ENCODE peak calls at places on chromosome X, in seven cellular contexts. One of them, this sample, is unnamed.

GRCh38 chrX:116272328-116272727 is 101.8 kb downstream of the AGTR2 start:
- DNase-seq in OCI-LY7: no peak
- DNase-seq in Peyer's patch: no peak
- DNase-seq in transverse colon: peak; percentile 15
- DNase-seq in aorta: no peak
- DNase-seq in CD8-positive, alpha-beta memory T cell: no peak
- DNase-seq in IMR-90: peak; percentile 69
- DNase-seq in this sample: no peak

GRCh38 chrX:119488749-119489148 is 20.5 kb downstream of the SLC25A5 start:
- DNase-seq in OCI-LY7: peak; percentile 45
- DNase-seq in Peyer's patch: peak; percentile 60
- DNase-seq in transverse colon: peak; percentile 73
- DNase-seq in aorta: peak; percentile 76
- DNase-seq in CD8-positive, alpha-beta memory T cell: peak; percentile 32
- DNase-seq in IMR-90: peak; percentile 51
- DNase-seq in this sample: no peak

GRCh38 chrX:149275836-149276235 is 229.3 kb downstream of the IDS start:
- DNase-seq in OCI-LY7: no peak
- DNase-seq in Peyer's patch: no peak
- DNase-seq in transverse colon: no peak
- DNase-seq in aorta: no peak
- DNase-seq in CD8-positive, alpha-beta memory T cell: no peak
- DNase-seq in IMR-90: no peak
- DNase-seq in this sample: no peak

GRCh38 chrX:9349572-9350259 is 115.1 kb upstream of the TBL1X start:
- DNase-seq in OCI-LY7: no peak
- DNase-seq in Peyer's patch: no peak
- DNase-seq in transverse colon: no peak
- DNase-seq in aorta: no peak
- DNase-seq in CD8-positive, alpha-beta memory T cell: no peak
- DNase-seq in IMR-90: peak; percentile 75
- DNase-seq in this sample: no peak

GRCh38 chrX:25389276-25389675 is 373.5 kb upstream of the ARX start:
- DNase-seq in OCI-LY7: no peak
- DNase-seq in Peyer's patch: no peak
- DNase-seq in transverse colon: no peak
- DNase-seq in aorta: no peak
- DNase-seq in CD8-positive, alpha-beta memory T cell: no peak
- DNase-seq in IMR-90: no peak
- DNase-seq in this sample: no peak

GRCh38 chrX:123084797-123085196 is 99.3 kb upstream of the GRIA3 start:
- DNase-seq in OCI-LY7: no peak
- DNase-seq in Peyer's patch: no peak
- DNase-seq in transverse colon: no peak
- DNase-seq in aorta: no peak
- DNase-seq in CD8-positive, alpha-beta memory T cell: no peak
- DNase-seq in IMR-90: no peak
- DNase-seq in this sample: no peak

GRCh38 chrX:39450578-39450977 is 647.2 kb downstream of the BCOR start:
- DNase-seq in OCI-LY7: no peak
- DNase-seq in Peyer's patch: no peak
- DNase-seq in transverse colon: no peak
- DNase-seq in aorta: no peak
- DNase-seq in CD8-positive, alpha-beta memory T cell: peak; percentile 14
- DNase-seq in IMR-90: no peak
- DNase-seq in this sample: no peak

GRCh38 chrX:39335447-39336235 is 534.4 kb downstream of the MID1IP1 start:
- DNase-seq in OCI-LY7: no peak
- DNase-seq in Peyer's patch: no peak
- DNase-seq in transverse colon: no peak
- DNase-seq in aorta: no peak
- DNase-seq in CD8-positive, alpha-beta memory T cell: no peak
- DNase-seq in IMR-90: no peak
- DNase-seq in this sample: no peak

GRCh38 chrX:153932220-153932915 is 2.5 kb downstream of the NAA10 start:
- DNase-seq in OCI-LY7: no peak
- DNase-seq in Peyer's patch: no peak
- DNase-seq in transverse colon: no peak
- DNase-seq in aorta: no peak
- DNase-seq in CD8-positive, alpha-beta memory T cell: no peak
- DNase-seq in IMR-90: no peak
- DNase-seq in this sample: no peak

GRCh38 chrX:103535206-103535605 is 15.9 kb upstream of the RAB40A start:
- DNase-seq in OCI-LY7: no peak
- DNase-seq in Peyer's patch: no peak
- DNase-seq in transverse colon: no peak
- DNase-seq in aorta: no peak
- DNase-seq in CD8-positive, alpha-beta memory T cell: no peak
- DNase-seq in IMR-90: no peak
- DNase-seq in this sample: no peak

GRCh38 chrX:103537871-103538387 is 18.6 kb upstream of the RAB40A start:
- DNase-seq in OCI-LY7: no peak
- DNase-seq in Peyer's patch: no peak
- DNase-seq in transverse colon: no peak
- DNase-seq in aorta: no peak
- DNase-seq in CD8-positive, alpha-beta memory T cell: no peak
- DNase-seq in IMR-90: no peak
- DNase-seq in this sample: no peak

GRCh38 chrX:103533428-103534216 is 14.3 kb upstream of the RAB40A start:
- DNase-seq in OCI-LY7: peak; percentile 59
- DNase-seq in Peyer's patch: peak; percentile 70
- DNase-seq in transverse colon: peak; percentile 83
- DNase-seq in aorta: peak; percentile 89
- DNase-seq in CD8-positive, alpha-beta memory T cell: peak; percentile 62
- DNase-seq in IMR-90: peak; percentile 65
- DNase-seq in this sample: peak; percentile 76

GRCh38 chrX:103536732-103537131 is 17.4 kb upstream of the RAB40A start:
- DNase-seq in OCI-LY7: no peak
- DNase-seq in Peyer's patch: no peak
- DNase-seq in transverse colon: no peak
- DNase-seq in aorta: no peak
- DNase-seq in CD8-positive, alpha-beta memory T cell: no peak
- DNase-seq in IMR-90: no peak
- DNase-seq in this sample: no peak

DNA sequence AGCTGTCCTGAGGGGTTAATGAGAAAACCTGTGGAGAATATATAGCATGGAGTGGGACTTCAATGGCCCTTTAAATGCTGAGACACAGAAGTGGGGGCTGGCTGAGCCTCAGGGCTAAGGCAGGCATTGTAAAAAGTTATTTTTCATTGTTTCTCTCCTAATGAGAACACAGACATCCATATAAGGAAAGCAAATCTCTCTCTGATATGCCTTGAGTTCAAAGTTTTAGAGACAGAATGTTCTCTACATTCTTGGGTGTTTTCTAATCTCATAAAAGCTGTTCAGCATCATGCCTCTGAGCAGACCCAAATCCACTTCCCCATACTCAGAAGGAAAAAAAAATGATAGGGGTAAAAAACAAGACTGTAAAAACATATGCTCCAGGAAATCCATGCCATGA is 16.8 kb upstream of the RAB40A start:
- DNase-seq in OCI-LY7: no peak
- DNase-seq in Peyer's patch: no peak
- DNase-seq in transverse colon: no peak
- DNase-seq in aorta: no peak
- DNase-seq in CD8-positive, alpha-beta memory T cell: no peak
- DNase-seq in IMR-90: no peak
- DNase-seq in this sample: no peak
- H3K27ac ChIP-seq in OCI-LY7: no peak overlapping the region
- H3K27ac ChIP-seq in Peyer's patch: no peak overlapping the region
- H3K27ac ChIP-seq in transverse colon: peak overlapping the region; percentile 47
- H3K27ac ChIP-seq in aorta: peak overlapping the region; percentile 92
- H3K27ac ChIP-seq in CD8-positive, alpha-beta memory T cell: no peak overlapping the region
- H3K27ac ChIP-seq in IMR-90: no peak overlapping the region
- H3K27ac ChIP-seq in this sample: peak overlapping the region; percentile 90

GRCh38 chrX:114582698-114583395 is 1.0 kb upstream of the HTR2C start:
- DNase-seq in OCI-LY7: no peak
- DNase-seq in Peyer's patch: no peak
- DNase-seq in transverse colon: no peak
- DNase-seq in aorta: no peak
- DNase-seq in CD8-positive, alpha-beta memory T cell: no peak
- DNase-seq in IMR-90: no peak
- DNase-seq in this sample: no peak
- H3K4me3 ChIP-seq in OCI-LY7: no peak overlapping the region
- H3K4me3 ChIP-seq in Peyer's patch: no peak overlapping the region
- H3K4me3 ChIP-seq in transverse colon: no peak overlapping the region
- H3K4me3 ChIP-seq in aorta: no peak overlapping the region
- H3K4me3 ChIP-seq in CD8-positive, alpha-beta memory T cell: no peak overlapping the region
- H3K4me3 ChIP-seq in IMR-90: no peak overlapping the region
- H3K4me3 ChIP-seq in this sample: no peak overlapping the region

GRCh38 chrX:40685352-40685918 is 38.1 kb upstream of the CXorf38 start:
- DNase-seq in OCI-LY7: no peak
- DNase-seq in Peyer's patch: no peak
- DNase-seq in transverse colon: no peak
- DNase-seq in aorta: no peak
- DNase-seq in CD8-positive, alpha-beta memory T cell: no peak
- DNase-seq in IMR-90: no peak
- DNase-seq in this sample: no peak
- H3K27ac ChIP-seq in OCI-LY7: no peak overlapping the region
- H3K27ac ChIP-seq in Peyer's patch: no peak overlapping the region
- H3K27ac ChIP-seq in transverse colon: no peak overlapping the region
- H3K27ac ChIP-seq in aorta: no peak overlapping the region
- H3K27ac ChIP-seq in CD8-positive, alpha-beta memory T cell: no peak overlapping the region
- H3K27ac ChIP-seq in IMR-90: no peak overlapping the region
- H3K27ac ChIP-seq in this sample: no peak overlapping the region

GRCh38 chrX:50450324-50450723 is 20.3 kb downstream of the DGKK start:
- DNase-seq in OCI-LY7: no peak
- DNase-seq in Peyer's patch: no peak
- DNase-seq in transverse colon: no peak
- DNase-seq in aorta: no peak
- DNase-seq in CD8-positive, alpha-beta memory T cell: no peak
- DNase-seq in IMR-90: no peak
- DNase-seq in this sample: no peak
- H3K4me3 ChIP-seq in OCI-LY7: no peak overlapping the region
- H3K4me3 ChIP-seq in Peyer's patch: no peak overlapping the region
- H3K4me3 ChIP-seq in transverse colon: no peak overlapping the region
- H3K4me3 ChIP-seq in aorta: no peak overlapping the region
- H3K4me3 ChIP-seq in CD8-positive, alpha-beta memory T cell: no peak overlapping the region
- H3K4me3 ChIP-seq in IMR-90: no peak overlapping the region
- H3K4me3 ChIP-seq in this sample: no peak overlapping the region